ENCODE peak calls at places on chromosomes 4 and X, in nine cellular contexts. I is NCI-H1092 treated with DMSO at 0.1 percent for 48 hours, B is AG09319, Z is astrocyte of the spinal cord, T is fibroblast of the conjunctiva, K is dorsolateral prefrontal cortex, E is T-cell, P is NCI-H187, S is transverse colon. M is an unnamed sample.

GRCh38 chrX:32267796-32268195 is 943.6 kb downstream of the DMD start:
- DNase-seq in S (no peak), I (no peak), P (no peak), T (no peak), E (no peak), B (no peak), Z (no peak), K (no peak), M (no peak)

GRCh38 chr4:112125416-112125815 is 19.8 kb upstream of the FAM241A start:
- DNase-seq in B (no peak), Z (no peak), E (no peak), I (no peak), P (no peak), T (no peak), K (no peak), S (no peak), M (no peak)

GRCh38 chr4:8192748-8193738 is 6.0 kb upstream of the SH3TC1 start:
- DNase-seq in K (peak), B (no peak), I (peak), P (peak), Z (peak), E (no peak), T (no peak), S (peak), M (peak)

GRCh38 chr4:60780874-60781273 is 419.3 kb upstream of the ADGRL3 start:
- DNase-seq in T (no peak), B (no peak), S (no peak), E (no peak), K (no peak), I (no peak), Z (no peak), P (no peak), M (no peak)

GRCh38 chr4:151653548-151653918 is 107.3 kb downstream of the GATB start:
- DNase-seq in E (no peak), T (no peak), Z (no peak), B (no peak), K (no peak), I (no peak), P (no peak), S (no peak), M (no peak)

GRCh38 chr4:138562544-138562961 is 320.4 kb upstream of the SLC7A11 start:
- DNase-seq in T (no peak), K (no peak), E (no peak), I (no peak), B (peak), Z (peak), S (no peak), P (no peak), M (peak)

GRCh38 chr4:25949166-25949748 is 35.2 kb downstream of the SMIM20 start:
- DNase-seq in P (no peak), B (no peak), I (no peak), E (no peak), S (no peak), Z (no peak), K (no peak), T (no peak), M (no peak)

GRCh38 chr4:78544681-78545080 is 6.9 kb upstream of the ANXA3 start:
- DNase-seq in P (no peak), T (no peak), S (no peak), E (no peak), K (no peak), I (no peak), B (no peak), Z (peak), M (no peak)

GRCh38 chrX:49792376-49792775 is 36.7 kb upstream of the PAGE4 start:
- DNase-seq in S (no peak), B (no peak), K (no peak), I (no peak), E (no peak), P (no peak), T (no peak), Z (no peak), M (no peak)

GRCh38 chrX:118254611-118255010 is 91.3 kb upstream of the WDR44 start:
- DNase-seq in Z (peak), P (peak), T (peak), S (peak), I (peak), E (peak), B (no peak), K (peak), M (peak)

GRCh38 chr4:86967061-86967460 is 32.2 kb downstream of the AFF1 start:
- DNase-seq in K (no peak), Z (no peak), P (no peak), B (no peak), S (no peak), I (no peak), E (no peak), T (no peak), M (no peak)

GRCh38 chr4:101707596-101707995 is 82.9 kb upstream of the BANK1 start:
- DNase-seq in Z (no peak), T (no peak), I (no peak), B (no peak), P (no peak), K (no peak), S (no peak), E (no peak), M (no peak)

GRCh38 chrX:81336455-81337144 is 134.7 kb downstream of the SH3BGRL start:
- DNase-seq in P (no peak), K (no peak), E (no peak), Z (peak), S (no peak), B (no peak), T (peak), I (no peak), M (no peak)

GRCh38 chr4:84171871-84172270 is 327.2 kb downstream of the NKX6-1 start:
- DNase-seq in Z (no peak), P (no peak), T (no peak), B (no peak), E (no peak), K (no peak), I (no peak), S (no peak), M (no peak)

GRCh38 chr4:36081185-36081584 is 163.1 kb downstream of the ARAP2 start:
- DNase-seq in B (no peak), Z (no peak), P (no peak), E (no peak), I (no peak), T (no peak), K (no peak), S (no peak), M (no peak)

GRCh38 chrX:101009086-101009485 is 39.6 kb downstream of the ARL13A start:
- DNase-seq in Z (peak), B (no peak), S (no peak), K (no peak), T (no peak), I (no peak), E (no peak), P (no peak), M (no peak)

GRCh38 chr4:124372916-124373315 is 339.6 kb downstream of the ANKRD50 start:
- DNase-seq in S (no peak), P (no peak), B (no peak), I (no peak), E (no peak), K (no peak), Z (no peak), T (no peak), M (no peak)

GRCh38 chrX:153611298-153612095 is 12.6 kb upstream of the CCNQ start:
- DNase-seq in B (no peak), P (no peak), S (no peak), T (no peak), I (no peak), Z (no peak), K (no peak), E (no peak), M (no peak)

GRCh38 chr4:139633661-139634060 is 32.0 kb upstream of the MGST2 start:
- DNase-seq in Z (no peak), I (peak), B (no peak), K (no peak), P (no peak), E (no peak), S (peak), T (no peak), M (peak)

GRCh38 chrX:119693996-119694451 is 1.1 kb upstream of the SEPTIN6 start:
- DNase-seq in S (peak), I (no peak), B (no peak), K (no peak), E (no peak), Z (no peak), T (no peak), P (no peak), M (no peak)

GRCh38 chr4:188299161-188299560 is 159.9 kb downstream of the TRIML1 start:
- DNase-seq in P (no peak), B (no peak), Z (no peak), E (no peak), I (no peak), T (no peak), S (no peak), K (no peak), M (peak)

GRCh38 chrX:50470103-50471031 is at the start of gene DGKK:
- DNase-seq in P (no peak), Z (no peak), E (no peak), K (no peak), T (no peak), B (no peak), S (no peak), I (peak), M (no peak)

GRCh38 chrX:40096395-40097091 is 1.2 kb downstream of the BCOR start:
- DNase-seq in Z (peak), T (no peak), P (no peak), E (peak), S (peak), B (no peak), I (peak), K (no peak), M (no peak)